ENCODE peak calls at places on chromosome 22, in six cellular contexts. G is activated naive CD8-positive, alpha-beta T cell treated with anti-CD3 and anti-CD28 coated beads, Interleukin-2, amount 50 U/mL, for 24 hours; Q is WTC11; C is activated CD4-positive, CD25-positive, alpha-beta regulatory T cell treated with anti-CD3 and anti-CD28 coated beads, Interleukin-2, amount 50 U/mL, for 24 hours; O is gastrocnemius medialis; W is heart left ventricle. E is an unnamed sample.

GRCh38 chr22:33513388-33514336 is 406.6 kb downstream of the LARGE1 start:
- ATAC-seq in W (no peak), C (no peak), Q (no peak), G (no peak), O (no peak), E (no peak)

GRCh38 chr22:17974087-17974486 is 50.3 kb downstream of the MICAL3 start:
- ATAC-seq in Q (no peak), C (no peak), W (no peak), G (no peak), O (no peak), E (no peak)

GRCh38 chr22:39297490-39298193 is 21.8 kb downstream of the RPL3 start:
- ATAC-seq in W (no peak), O (no peak), G (no peak), Q (peak; percentile 6), C (no peak), E (peak; percentile 37)

GRCh38 chr22:44328762-44329161 is 16.0 kb upstream of the SHISAL1 start:
- ATAC-seq in W (no peak), O (no peak), Q (no peak), G (no peak), C (no peak), E (peak; percentile 6)

GRCh38 chr22:42930810-42931420 is 73.8 kb upstream of the ARFGAP3 start:
- ATAC-seq in Q (peak; percentile 59), G (peak; percentile 58), O (peak; percentile 27), C (peak; percentile 42), W (peak; percentile 34), E (no peak)

GRCh38 chr22:34688825-34689224 is 377.1 kb upstream of the ISX start:
- ATAC-seq in G (no peak), W (no peak), C (no peak), O (no peak), Q (no peak), E (no peak)

GRCh38 chr22:18070556-18071306 is 7.1 kb upstream of the PEX26 start:
- ATAC-seq in W (no peak), C (no peak), O (no peak), G (no peak), Q (no peak), E (no peak)

GRCh38 chr22:29443861-29444431 is 5.6 kb downstream of the RFPL1 start:
- ATAC-seq in W (no peak), C (no peak), G (no peak), O (no peak), Q (no peak), E (no peak)

GRCh38 chr22:20093437-20093836 is 13.4 kb downstream of the DGCR8 start:
- ATAC-seq in Q (no peak), W (peak; percentile 99), C (no peak), G (no peak), O (peak; percentile 98), E (no peak)

GRCh38 chr22:36465232-36466021 is 16.0 kb downstream of the TXN2 start:
- ATAC-seq in C (no peak), W (peak; percentile 70), G (no peak), Q (no peak), O (peak; percentile 68), E (no peak)

GRCh38 chr22:21764038-21764804 is 28.6 kb upstream of the YPEL1 start:
- ATAC-seq in Q (no peak), C (no peak), W (no peak), O (no peak), G (no peak), E (no peak)

GRCh38 chr22:20463324-20464095 is 25.9 kb upstream of the SCARF2 start:
- ATAC-seq in W (no peak), Q (no peak), O (peak; percentile 79), C (peak; percentile 44), G (peak; percentile 27), E (peak; percentile 91)

GRCh38 chr22:26573026-26573662 is 16.8 kb downstream of the TPST2 start:
- ATAC-seq in W (no peak), C (no peak), Q (no peak), G (peak; percentile 59), O (no peak), E (no peak)

GRCh38 chr22:22428222-22429098 is 80.1 kb downstream of the ZNF280B start:
- ATAC-seq in O (no peak), G (no peak), W (no peak), Q (no peak), C (no peak), E (no peak)

GRCh38 chr22:25383892-25384291 is 164.5 kb downstream of the CRYBB2 start:
- ATAC-seq in Q (no peak), O (no peak), C (no peak), W (no peak), G (no peak), E (no peak)

GRCh38 chr22:39567135-39567946 is 3.2 kb upstream of the CACNA1I start:
- ATAC-seq in O (no peak), C (peak; percentile 63), Q (peak; percentile 58), G (peak; percentile 37), W (no peak), E (peak; percentile 57)

GRCh38 chr22:42471441-42471840 is 39.2 kb upstream of the NFAM1 start:
- ATAC-seq in O (no peak), G (no peak), W (no peak), Q (no peak), C (no peak), E (no peak)

GRCh38 chr22:30609260-30610185 is 2.5 kb downstream of the TCN2 start:
- ATAC-seq in C (peak; percentile 42), O (no peak), W (peak; percentile 12), G (peak; percentile 68), Q (no peak), E (peak; percentile 60)

GRCh38 chr22:41248758-41249157 is 8.0 kb upstream of the CHADL start:
- ATAC-seq in Q (no peak), W (no peak), G (no peak), C (no peak), O (no peak), E (no peak)

GRCh38 chr22:49894321-49895072 is 23.7 kb downstream of the ALG12 start:
- ATAC-seq in Q (no peak), G (no peak), C (no peak), O (no peak), W (no peak), E (no peak)

GRCh38 chr22:50019316-50019715 is 6.8 kb upstream of the IL17REL start:
- ATAC-seq in O (no peak), W (no peak), G (peak; percentile 11), C (peak; percentile 3), Q (no peak), E (no peak)

GRCh38 chr22:29831186-29831921 is 6.7 kb downstream of the ASCC2 start:
- ATAC-seq in G (no peak), Q (no peak), C (no peak), O (peak; percentile 40), W (peak; percentile 29), E (no peak)

GRCh38 chr22:46626911-46627805 is 7.0 kb downstream of the GRAMD4 start:
- ATAC-seq in O (no peak), Q (peak; percentile 97), C (no peak), G (no peak), W (no peak), E (no peak)

GRCh38 chr22:40385041-40385782 is 14.8 kb downstream of the SGSM3 start:
- ATAC-seq in G (peak; percentile 82), C (peak; percentile 69), O (no peak), Q (no peak), W (no peak), E (peak; percentile 95)

GRCh38 chr22:35661377-35661937 is 13.2 kb downstream of the APOL6 start:
- ATAC-seq in G (peak; percentile 57), C (peak; percentile 70), W (no peak), Q (no peak), O (no peak), E (no peak)

GRCh38 chr22:38442967-38443674 is 11.9 kb downstream of the KCNJ4 start:
- ATAC-seq in W (peak; percentile 83), Q (no peak), G (no peak), C (no peak), O (no peak), E (no peak)

GRCh38 chr22:39173787-39174497 is 21.5 kb upstream of the CBX7 start:
- ATAC-seq in Q (no peak), C (peak; percentile 28), O (no peak), W (no peak), G (peak; percentile 42), E (no peak)

GRCh38 chr22:22838148-22838786 is 49.3 kb upstream of the IGLL5 start:
- ATAC-seq in W (no peak), C (no peak), O (no peak), G (peak; percentile 24), Q (no peak), E (peak; percentile 59)

GRCh38 chr22:47008208-47008885 is 245.9 kb downstream of the TBC1D22A start:
- ATAC-seq in W (no peak), Q (no peak), O (no peak), G (no peak), C (no peak), E (no peak)

GRCh38 chr22:45879552-45879949 is 97.4 kb downstream of the WNT7B start:
- ATAC-seq in W (no peak), O (no peak), Q (no peak), C (no peak), G (no peak), E (no peak)

GRCh38 chr22:22687638-22688500 is 43.5 kb downstream of the GGTLC2 start:
- ATAC-seq in Q (peak; percentile 82), O (no peak), C (no peak), G (peak; percentile 63), W (peak; percentile 32), E (no peak)

GRCh38 chr22:36318442-36318841 is 65.5 kb downstream of the APOL1 start:
- ATAC-seq in Q (no peak), G (no peak), W (no peak), O (no peak), C (no peak), E (no peak)

GRCh38 chr22:24208012-24208749 is 26.9 kb downstream of the SUSD2 start:
- ATAC-seq in C (no peak), O (peak; percentile 87), Q (no peak), G (no peak), W (peak; percentile 85), E (no peak)

GRCh38 chr22:29062286-29062949 is 787 bp upstream of the C22orf31 start:
- ATAC-seq in G (no peak), Q (peak; percentile 73), W (no peak), O (no peak), C (no peak), E (no peak)

GRCh38 chr22:27393371-27393770 is 408.2 kb downstream of the MN1 start:
- ATAC-seq in O (no peak), W (no peak), Q (no peak), G (no peak), C (no peak), E (no peak)

GRCh38 chr22:39098026-39098425 is 982 bp downstream of the APOBEC3H start:
- ATAC-seq in O (no peak), Q (peak; percentile 94), G (no peak), C (no peak), W (no peak), E (no peak)

GRCh38 chr22:33867118-33867863 is 53.0 kb downstream of the LARGE1 start:
- ATAC-seq in C (no peak), Q (no peak), W (no peak), G (no peak), O (peak; percentile 88), E (no peak)

GRCh38 chr22:30572840-30573593 is 1.4 kb downstream of the GAL3ST1 start:
- ATAC-seq in G (no peak), W (no peak), Q (no peak), C (no peak), O (peak; percentile 11), E (no peak)